ENCODE peak calls at places on chromosomes 1 and 21, in six cellular contexts. G is NCI-H345; H is activated T-helper 1 cell treated with anti-CD3 and anti-CD28 coated beads, Interleukin-2, amount 50 U/mL, for 16 hours; P is transverse colon; T is Jurkat, Clone E6-1; O is H54. I is an unnamed sample.

GRCh38 chr1:91502882-91503184 is 2.2 kb downstream of the CDC7 start:
- DNase-seq in H (no peak), T (no peak), O (no peak), G (peak; percentile 4), P (no peak), I (no peak)

GRCh38 chr1:36369061-36369470 is 16.7 kb downstream of the STK40 start:
- DNase-seq in H (peak; percentile 79), P (peak; percentile 90), T (peak; percentile 69), G (peak; percentile 82), O (peak; percentile 54), I (peak; percentile 92)

GRCh38 chr21:32900814-32901213 is 124.9 kb upstream of the OLIG2 start:
- DNase-seq in H (no peak), O (no peak), T (no peak), P (no peak), G (no peak), I (no peak)

GRCh38 chr1:166479052-166479631 is 312.3 kb upstream of the FAM78B start:
- DNase-seq in P (peak; percentile 61), T (peak; percentile 32), O (no peak), H (peak; percentile 27), G (peak; percentile 58), I (no peak)

GRCh38 chr1:56509713-56510641 is 69.4 kb downstream of the PLPP3 start:
- DNase-seq in G (no peak), O (no peak), H (no peak), P (no peak), T (no peak), I (no peak)

GRCh38 chr1:206419250-206419649 is 51.0 kb upstream of the IKBKE start:
- DNase-seq in H (no peak), T (no peak), O (no peak), G (no peak), P (peak; percentile 75), I (no peak)

GRCh38 chr1:39981957-39982356 is 27.0 kb downstream of the MFSD2A start:
- DNase-seq in H (no peak), T (no peak), P (peak; percentile 15), O (peak; percentile 87), G (no peak), I (no peak)

GRCh38 chr21:39096754-39097153 is 86.5 kb downstream of the PSMG1 start:
- DNase-seq in O (no peak), H (no peak), T (no peak), P (no peak), G (no peak), I (no peak)

GRCh38 chr1:226662704-226663326 is 76.3 kb downstream of the ITPKB start:
- DNase-seq in T (no peak), P (peak; percentile 79), G (no peak), O (peak; percentile 86), H (peak; percentile 62), I (peak; percentile 91)

GRCh38 chr1:158930504-158930903 is 848 bp upstream of the PYHIN1 start:
- DNase-seq in H (no peak), T (peak; percentile 60), O (no peak), P (peak; percentile 28), G (no peak), I (no peak)

GRCh38 chr1:197302775-197303174 is 34.7 kb downstream of the CRB1 start:
- DNase-seq in H (no peak), O (no peak), T (no peak), P (no peak), G (no peak), I (no peak)

GRCh38 chr1:205442051-205442721 is 13.7 kb downstream of the BLACAT1 start:
- DNase-seq in H (no peak), G (no peak), O (no peak), T (no peak), P (no peak), I (peak; percentile 61)

GRCh38 chr1:228099331-228099732 is 3.8 kb downstream of the C1orf35 start:
- DNase-seq in G (no peak), P (no peak), O (no peak), H (no peak), T (no peak), I (peak; percentile 69)

GRCh38 chr21:15904389-15904788 is 174.6 kb downstream of the USP25 start:
- DNase-seq in G (no peak), H (no peak), P (no peak), O (no peak), T (no peak), I (peak; percentile 39)

GRCh38 chr1:205766038-205766437 is 9.2 kb downstream of the RAB29 start:
- DNase-seq in T (no peak), P (no peak), G (no peak), H (no peak), O (peak; percentile 26), I (no peak)

GRCh38 chr1:118077331-118078055 is 107.5 kb downstream of the SPAG17 start:
- DNase-seq in P (no peak), O (no peak), G (peak; percentile 46), T (no peak), H (no peak), I (no peak)

GRCh38 chr1:15440357-15440756 is 2.1 kb downstream of the CTRC start:
- DNase-seq in O (no peak), H (no peak), T (no peak), P (no peak), G (no peak), I (no peak)

GRCh38 chr1:66676616-66677298 is 75.5 kb upstream of the DYNLT5 start:
- DNase-seq in T (no peak), H (no peak), O (no peak), G (no peak), P (no peak), I (no peak)

GRCh38 chr21:43352568-43353281 is 74.2 kb downstream of the SIK1 start:
- DNase-seq in T (peak; percentile 67), P (peak; percentile 49), O (peak; percentile 54), H (no peak), G (no peak), I (no peak)

GRCh38 chr1:117985973-117986372 is 56.4 kb downstream of the WDR3 start:
- DNase-seq in O (no peak), P (no peak), G (no peak), H (no peak), T (no peak), I (no peak)

GRCh38 chr1:248872752-248873408 is 14.0 kb upstream of the ZNF692 start:
- DNase-seq in O (no peak), H (no peak), T (peak; percentile 59), P (peak; percentile 66), G (peak; percentile 79), I (peak; percentile 87)

GRCh38 chr21:28579986-28580550 is 412.6 kb downstream of the LTN1 start:
- DNase-seq in T (no peak), H (no peak), G (no peak), P (no peak), O (no peak), I (no peak)

GRCh38 chr1:5944069-5944847 is 48.0 kb downstream of the NPHP4 start:
- DNase-seq in O (no peak), P (no peak), G (no peak), T (no peak), H (no peak), I (no peak)

GRCh38 chr1:184461321-184461720 is 74.5 kb downstream of the C1orf21 start:
- DNase-seq in O (no peak), H (no peak), G (no peak), T (no peak), P (no peak), I (no peak)

GRCh38 chr1:3217096-3217724 is 148.2 kb downstream of the PRDM16 start:
- DNase-seq in G (no peak), T (no peak), H (no peak), P (no peak), O (no peak), I (no peak)

GRCh38 chr21:28235169-28235892 is 757.3 kb downstream of the LTN1 start:
- DNase-seq in H (no peak), G (no peak), T (no peak), O (no peak), P (no peak), I (no peak)

I was measured in spleen.